ENCODE peak calls at places on chromosomes 7 and 10, in nine cellular contexts. Z is stimulated activated CD8-positive, alpha-beta memory T cell treated with anti-CD3 and anti-CD28 coated beads, Interleukin-2, amount 100 ng/mL, for 48 hours; V is T-cell; Q is mammary epithelial cell; U is RKO; L is KBM-7; D is activated T-cell treated with anti-CD3 and anti-CD28 coated beads, Interleukin-2, amount 50 U/mL, for 72 hours; O is NCI-H748 treated with DMSO at 0.1 percent for 48 hours; X is myocyte. H is an unnamed sample.

GRCh38 chr10:6635784-6636183 is 55.7 kb upstream of the PRKCQ start:
- DNase-seq in V (no peak), L (no peak), Z (no peak), Q (no peak), O (no peak), D (no peak), U (no peak), X (no peak), H (no peak)

GRCh38 chr10:10609379-10609955 is 408.2 kb upstream of the CELF2 start:
- DNase-seq in V (no peak), Z (no peak), Q (no peak), X (no peak), O (no peak), U (no peak), L (no peak), D (no peak), H (no peak)

GRCh38 chr7:20858913-20859312 is 72.2 kb upstream of the SP8 start:
- DNase-seq in L (no peak), Q (no peak), D (no peak), V (no peak), U (no peak), X (no peak), O (no peak), Z (no peak), H (no peak)

GRCh38 chr10:127563718-127564553 is 14.8 kb downstream of the NPS start:
- DNase-seq in D (peak; percentile 44), V (no peak), Q (peak; percentile 12), X (peak; percentile 19), Z (peak; percentile 14), U (no peak), O (no peak), L (peak; percentile 27), H (peak; percentile 12)

GRCh38 chr10:119165171-119166110 is at the start of gene SFXN4:
- DNase-seq in D (peak; percentile 88), Q (peak; percentile 48), L (peak; percentile 74), U (peak; percentile 80), Z (peak; percentile 72), X (peak; percentile 75), V (peak; percentile 72), O (peak; percentile 12), H (peak; percentile 56)

GRCh38 chr7:128099204-128099671 is 68.0 kb upstream of the LRRC4 start:
- DNase-seq in Q (peak; percentile 59), L (no peak), O (no peak), U (peak; percentile 63), D (peak; percentile 34), Z (no peak), V (no peak), X (no peak), H (peak; percentile 29)

GRCh38 chr7:77702451-77703219 is 6.4 kb downstream of the RSBN1L start:
- DNase-seq in Q (no peak), Z (no peak), D (no peak), U (peak; percentile 19), V (no peak), X (no peak), L (no peak), O (no peak), H (no peak)

GRCh38 chr7:111953611-111954010 is 252.6 kb downstream of the DOCK4 start:
- DNase-seq in X (peak; percentile 77), O (peak; percentile 30), Z (no peak), V (no peak), Q (peak; percentile 92), D (no peak), L (peak; percentile 22), U (no peak), H (peak; percentile 48)

GRCh38 chr10:35005868-35006267 is 84.3 kb downstream of the CUL2 start:
- DNase-seq in L (peak; percentile 90), O (no peak), V (no peak), Z (no peak), Q (peak; percentile 100), U (peak; percentile 100), D (no peak), X (no peak), H (peak; percentile 100)

GRCh38 chr7:151206914-151207313 is 3.4 kb downstream of the H2BK1 start:
- DNase-seq in V (peak; percentile 14), Z (no peak), U (no peak), O (no peak), X (no peak), D (no peak), Q (peak; percentile 9), L (peak; percentile 89), H (no peak)

H was measured in PC-3.